ENCODE peak calls at places on chromosomes 4 and X, in nine cellular contexts. D, R, S, H, B, V, G, Z and Y are unnamed samples.

GRCh38 chrX:133994576-133994975 is 9.2 kb upstream of the GPC3 start:
- DNase-seq in D (no peak), Z (no peak), R (no peak), G (no peak), V (no peak), H (peak; percentile 55), B (no peak), S (no peak), Y (no peak)

GRCh38 chrX:35406386-35406785 is 391.8 kb upstream of the MAGEB16 start:
- DNase-seq in V (no peak), R (no peak), G (no peak), D (no peak), Z (no peak), S (no peak), B (no peak), H (no peak), Y (no peak)

GRCh38 chr4:87030606-87031441 is 96.0 kb downstream of the AFF1 start:
- DNase-seq in S (no peak), D (peak; percentile 76), Z (no peak), H (no peak), R (no peak), V (peak; percentile 33), G (no peak), B (no peak), Y (peak; percentile 75)

GRCh38 chr4:66949424-66949823 is 595.9 kb downstream of the CENPC start:
- DNase-seq in V (no peak), R (no peak), H (no peak), G (no peak), S (no peak), B (no peak), D (no peak), Z (no peak), Y (no peak)

GRCh38 chr4:186486172-186486571 is 69.2 kb downstream of the MTNR1A start:
- DNase-seq in V (peak; percentile 4), G (no peak), D (no peak), Z (no peak), S (no peak), H (no peak), B (no peak), R (no peak), Y (no peak)

GRCh38 chr4:52861879-52862604 is at the start of gene RASL11B:
- DNase-seq in B (no peak), S (peak; percentile 92), Z (peak; percentile 72), V (peak; percentile 52), H (peak; percentile 71), R (peak; percentile 84), G (peak; percentile 68), D (peak; percentile 95), Y (peak; percentile 88)

GRCh38 chr4:1356181-1356998 is 9.4 kb downstream of the UVSSA start:
- DNase-seq in D (peak; percentile 84), Z (peak; percentile 61), R (peak; percentile 60), G (peak; percentile 34), S (no peak), B (no peak), H (no peak), V (peak; percentile 32), Y (peak; percentile 77)

GRCh38 chrX:32489125-32489524 is 722.2 kb downstream of the DMD start:
- DNase-seq in H (no peak), R (no peak), V (no peak), S (no peak), G (no peak), Z (no peak), B (no peak), D (no peak), Y (no peak)

GRCh38 chr4:57499786-57500185 is 389.6 kb upstream of the IGFBP7 start:
- DNase-seq in V (no peak), Z (no peak), S (no peak), B (no peak), G (no peak), R (no peak), H (no peak), D (peak; percentile 2), Y (no peak)

GRCh38 chr4:46389301-46389761 is 597 bp downstream of the GABRA2 start:
- DNase-seq in Z (no peak), R (no peak), S (no peak), V (no peak), H (no peak), D (no peak), B (no peak), G (no peak), Y (no peak)

GRCh38 chr4:51840791-51841190 is 2.2 kb upstream of the DCUN1D4 start:
- DNase-seq in G (no peak), S (no peak), D (no peak), H (no peak), V (peak; percentile 37), B (no peak), R (no peak), Z (no peak), Y (no peak)

GRCh38 chr4:114279066-114279465 is 299.6 kb upstream of the ARSJ start:
- DNase-seq in Z (no peak), D (no peak), H (no peak), B (no peak), R (no peak), V (no peak), S (no peak), G (no peak), Y (no peak)

GRCh38 chr4:48909697-48910096 is 3.1 kb upstream of the OCIAD2 start:
- DNase-seq in R (no peak), Z (peak; percentile 55), D (peak; percentile 28), S (no peak), V (peak; percentile 99), H (no peak), G (no peak), B (no peak), Y (peak; percentile 59)

GRCh38 chr4:40710484-40711269 is 39.1 kb upstream of the NSUN7 start:
- DNase-seq in D (no peak), V (peak; percentile 37), B (no peak), G (no peak), S (no peak), R (no peak), Z (no peak), H (no peak), Y (no peak)

GRCh38 chr4:164288578-164288977 is 465.4 kb upstream of the SMIM31 start:
- DNase-seq in R (no peak), V (no peak), G (no peak), Z (no peak), S (no peak), D (no peak), H (no peak), B (no peak), Y (no peak)

GRCh38 chr4:12319765-12320164 is 891.1 kb upstream of the HS3ST1 start:
- DNase-seq in S (no peak), Z (no peak), G (no peak), H (no peak), B (no peak), D (no peak), V (no peak), R (no peak), Y (no peak)

GRCh38 chr4:37722000-37722638 is 35.9 kb upstream of the RELL1 start:
- DNase-seq in Z (no peak), G (no peak), D (no peak), B (no peak), R (no peak), V (no peak), H (no peak), S (no peak), Y (no peak)

GRCh38 chrX:132216806-132217202 is 2.4 kb downstream of the RAP2C start:
- DNase-seq in R (no peak), D (no peak), H (no peak), S (no peak), B (no peak), V (peak; percentile 43), Z (no peak), G (no peak), Y (peak; percentile 61)

GRCh38 chr4:110510955-110511544 is 35.1 kb downstream of the ENPEP start:
- DNase-seq in S (no peak), V (peak; percentile 67), G (no peak), Z (peak; percentile 11), B (no peak), R (no peak), D (peak; percentile 56), H (no peak), Y (peak; percentile 75)

GRCh38 chr4:186932196-186932595 is 208.5 kb upstream of the FAT1 start:
- DNase-seq in B (no peak), S (no peak), Z (no peak), H (no peak), G (no peak), R (no peak), D (no peak), V (no peak), Y (no peak)

DNA sequence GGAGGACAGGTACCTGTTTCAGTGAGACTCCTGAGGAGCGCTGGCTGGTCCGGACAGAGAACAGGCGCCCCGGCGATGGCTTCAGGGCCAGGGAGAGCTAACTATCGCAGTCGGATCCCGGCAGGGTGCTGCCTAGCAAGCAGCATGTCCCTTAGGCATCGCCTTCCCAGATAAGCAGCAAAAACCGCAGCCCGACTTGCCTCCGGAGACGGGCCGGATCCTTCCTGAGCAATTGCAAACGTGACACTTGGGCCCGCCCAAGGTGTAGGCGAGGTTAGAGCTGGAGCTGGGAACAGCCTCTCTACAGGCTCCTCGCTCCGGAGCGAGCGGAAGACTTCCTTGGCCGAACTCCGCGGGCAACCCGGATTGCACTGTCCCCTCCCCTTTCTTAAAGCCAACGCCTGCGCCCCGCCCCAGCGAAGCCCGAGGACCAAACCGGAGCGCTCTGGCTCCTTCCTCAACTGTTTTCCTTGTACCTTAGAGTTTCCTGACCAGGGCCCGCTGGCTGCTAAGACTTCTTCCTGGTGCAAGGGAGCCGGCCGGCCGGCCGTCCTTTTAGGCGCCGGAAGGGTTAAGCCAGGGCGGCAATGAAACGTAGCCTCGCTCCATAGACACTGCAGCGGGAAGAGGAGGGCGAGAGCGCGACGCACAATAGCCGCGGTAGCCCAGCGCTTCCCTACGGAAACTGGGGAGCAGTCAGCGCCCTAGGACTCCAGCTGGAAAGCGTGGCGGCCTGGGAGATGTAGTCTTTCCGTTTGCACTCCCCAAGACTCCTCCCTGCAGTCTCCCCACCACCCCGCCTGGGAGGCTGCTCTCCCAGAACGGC is at the start of gene OPHN1:
- DNase-seq in Z (peak; percentile 51), V (peak; percentile 74), D (peak; percentile 59), G (peak; percentile 57), B (no peak), R (peak; percentile 76), S (peak; percentile 86), H (peak; percentile 63), Y (peak; percentile 59)
- TF ChIP-seq POLR2A in Z (peak; percentile 58), V (no peak), D (peak; percentile 36), G (no peak), B (peak; percentile 53), R (peak; percentile 65), S (no peak), H (no peak), Y (no peak)

GRCh38 chrX:13649823-13650222 is 3.1 kb upstream of the TCEANC start:
- DNase-seq in R (no peak), G (no peak), Z (no peak), D (no peak), S (no peak), H (no peak), B (no peak), V (peak; percentile 73), Y (no peak)
- TF ChIP-seq POLR2A in R (no peak), G (no peak), Z (no peak), D (no peak), S (no peak), H (no peak), B (no peak), V (no peak), Y (no peak)

GRCh38 chrX:71214604-71215334 is 8.3 kb upstream of the GJB1 start:
- DNase-seq in Z (no peak), D (no peak), S (no peak), R (peak; percentile 92), B (no peak), H (peak; percentile 88), G (no peak), V (no peak), Y (no peak)
- TF ChIP-seq POLR2A in Z (no peak), D (no peak), S (no peak), R (peak; percentile 92), B (no peak), H (peak; percentile 86), G (no peak), V (no peak), Y (no peak)

GRCh38 chr4:109433281-109434006 is at the start of gene SEC24B:
- DNase-seq in B (peak; percentile 49), D (peak; percentile 86), H (peak; percentile 96), R (peak; percentile 87), Z (peak; percentile 47), G (peak; percentile 77), V (peak; percentile 62), S (peak; percentile 95), Y (peak; percentile 90)
- TF ChIP-seq POLR2A in B (peak; percentile 85), D (peak; percentile 74), H (peak; percentile 85), R (peak; percentile 70), Z (peak; percentile 58), G (peak; percentile 20), V (peak; percentile 63), S (no peak), Y (peak; percentile 69)